ENCODE peak calls at places on chromosomes 12 and 14, in seven cellular contexts. One of them, this sample, is unnamed.

GRCh38 chr12:56931474-56931978 is 2.7 kb downstream of the SDR9C7 start:
- DNase-seq in fibroblast of pulmonary artery: peak
- DNase-seq in right atrium auricular region: no peak
- DNase-seq in RWPE1: no peak
- DNase-seq in Calu3: no peak
- DNase-seq in CD4-positive, alpha-beta T cell: no peak
- DNase-seq in A673: peak
- DNase-seq in this sample: no peak

GRCh38 chr14:49566714-49567113 is 19.5 kb downstream of the RPS29 start:
- DNase-seq in fibroblast of pulmonary artery: no peak
- DNase-seq in right atrium auricular region: no peak
- DNase-seq in RWPE1: no peak
- DNase-seq in Calu3: no peak
- DNase-seq in CD4-positive, alpha-beta T cell: no peak
- DNase-seq in A673: no peak
- DNase-seq in this sample: no peak

GRCh38 chr12:55728185-55728931 is 451 bp downstream of the CD63 start:
- DNase-seq in fibroblast of pulmonary artery: peak
- DNase-seq in right atrium auricular region: no peak
- DNase-seq in RWPE1: peak
- DNase-seq in Calu3: peak
- DNase-seq in CD4-positive, alpha-beta T cell: no peak
- DNase-seq in A673: peak
- DNase-seq in this sample: no peak

GRCh38 chr14:33702293-33702692 is 248.6 kb downstream of the EGLN3 start:
- DNase-seq in fibroblast of pulmonary artery: no peak
- DNase-seq in right atrium auricular region: no peak
- DNase-seq in RWPE1: no peak
- DNase-seq in Calu3: no peak
- DNase-seq in CD4-positive, alpha-beta T cell: no peak
- DNase-seq in A673: no peak
- DNase-seq in this sample: no peak

GRCh38 chr14:92160619-92161018 is 38.9 kb downstream of the CPSF2 start:
- DNase-seq in fibroblast of pulmonary artery: peak
- DNase-seq in right atrium auricular region: no peak
- DNase-seq in RWPE1: peak
- DNase-seq in Calu3: no peak
- DNase-seq in CD4-positive, alpha-beta T cell: no peak
- DNase-seq in A673: no peak
- DNase-seq in this sample: peak

GRCh38 chr12:87383705-87384104 is 645.5 kb downstream of the C12orf50 start:
- DNase-seq in fibroblast of pulmonary artery: peak
- DNase-seq in right atrium auricular region: no peak
- DNase-seq in RWPE1: peak
- DNase-seq in Calu3: no peak
- DNase-seq in CD4-positive, alpha-beta T cell: no peak
- DNase-seq in A673: peak
- DNase-seq in this sample: no peak

GRCh38 chr12:4579305-4580097 is 17.5 kb downstream of the DYRK4 start:
- DNase-seq in fibroblast of pulmonary artery: peak
- DNase-seq in right atrium auricular region: no peak
- DNase-seq in RWPE1: no peak
- DNase-seq in Calu3: peak
- DNase-seq in CD4-positive, alpha-beta T cell: no peak
- DNase-seq in A673: peak
- DNase-seq in this sample: no peak

GRCh38 chr14:68109132-68109531 is 289.6 kb downstream of the RAD51B start:
- DNase-seq in fibroblast of pulmonary artery: peak
- DNase-seq in right atrium auricular region: no peak
- DNase-seq in RWPE1: no peak
- DNase-seq in Calu3: no peak
- DNase-seq in CD4-positive, alpha-beta T cell: no peak
- DNase-seq in A673: peak
- DNase-seq in this sample: no peak

GRCh38 chr14:103026988-103027387 is 30.4 kb downstream of the CDC42BPB start:
- DNase-seq in fibroblast of pulmonary artery: no peak
- DNase-seq in right atrium auricular region: no peak
- DNase-seq in RWPE1: no peak
- DNase-seq in Calu3: no peak
- DNase-seq in CD4-positive, alpha-beta T cell: no peak
- DNase-seq in A673: no peak
- DNase-seq in this sample: no peak

GRCh38 chr12:80064951-80065350 is 34.4 kb upstream of the OTOGL start:
- DNase-seq in fibroblast of pulmonary artery: no peak
- DNase-seq in right atrium auricular region: no peak
- DNase-seq in RWPE1: no peak
- DNase-seq in Calu3: no peak
- DNase-seq in CD4-positive, alpha-beta T cell: no peak
- DNase-seq in A673: no peak
- DNase-seq in this sample: no peak

GRCh38 chr12:80064269-80064668 is 35.1 kb upstream of the OTOGL start:
- DNase-seq in fibroblast of pulmonary artery: peak
- DNase-seq in right atrium auricular region: no peak
- DNase-seq in RWPE1: no peak
- DNase-seq in Calu3: no peak
- DNase-seq in CD4-positive, alpha-beta T cell: no peak
- DNase-seq in A673: no peak
- DNase-seq in this sample: no peak

DNA sequence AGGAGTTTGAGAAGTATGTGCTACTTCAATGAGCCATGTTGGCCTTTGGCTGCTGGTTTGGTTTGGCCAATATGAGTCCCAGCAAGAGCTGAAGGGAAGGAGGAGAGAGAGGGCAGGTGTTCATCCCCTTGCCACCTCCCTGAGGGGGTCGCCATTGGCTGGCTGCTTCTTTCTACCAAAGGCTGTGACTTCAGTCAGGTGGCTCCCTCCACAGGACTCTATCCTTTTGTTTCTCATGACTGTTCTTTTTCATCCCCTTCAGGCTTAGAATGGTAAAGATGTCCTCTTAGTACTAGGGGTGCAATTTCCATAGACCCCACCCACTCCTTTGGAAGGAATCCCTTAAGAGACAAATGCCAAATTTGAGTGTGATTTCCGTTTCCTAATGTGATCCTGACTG is 31.2 kb upstream of the OTOGL start:
- DNase-seq in fibroblast of pulmonary artery: no peak
- DNase-seq in right atrium auricular region: no peak
- DNase-seq in RWPE1: no peak
- DNase-seq in Calu3: no peak
- DNase-seq in CD4-positive, alpha-beta T cell: no peak
- DNase-seq in A673: no peak
- DNase-seq in this sample: no peak
- TF ChIP-seq CTCF in fibroblast of pulmonary artery: no peak
- TF ChIP-seq CTCF in right atrium auricular region: no peak
- TF ChIP-seq CTCF in RWPE1: no peak
- TF ChIP-seq CTCF in Calu3: no peak
- TF ChIP-seq CTCF in CD4-positive, alpha-beta T cell: no peak
- TF ChIP-seq CTCF in A673: no peak
- TF ChIP-seq CTCF in this sample: no peak

GRCh38 chr14:100709956-100710284 is 16.8 kb upstream of the DLK1 start:
- DNase-seq in fibroblast of pulmonary artery: no peak
- DNase-seq in right atrium auricular region: no peak
- DNase-seq in RWPE1: no peak
- DNase-seq in Calu3: no peak
- DNase-seq in CD4-positive, alpha-beta T cell: no peak
- DNase-seq in A673: no peak
- DNase-seq in this sample: no peak

GRCh38 chr14:100708349-100709217 is 18.1 kb upstream of the DLK1 start:
- DNase-seq in fibroblast of pulmonary artery: peak
- DNase-seq in right atrium auricular region: no peak
- DNase-seq in RWPE1: peak
- DNase-seq in Calu3: peak
- DNase-seq in CD4-positive, alpha-beta T cell: no peak
- DNase-seq in A673: no peak
- DNase-seq in this sample: no peak

GRCh38 chr14:100711117-100711462 is 15.6 kb upstream of the DLK1 start:
- DNase-seq in fibroblast of pulmonary artery: no peak
- DNase-seq in right atrium auricular region: no peak
- DNase-seq in RWPE1: no peak
- DNase-seq in Calu3: no peak
- DNase-seq in CD4-positive, alpha-beta T cell: no peak
- DNase-seq in A673: no peak
- DNase-seq in this sample: no peak

GRCh38 chr14:100710391-100711116 is 16.1 kb upstream of the DLK1 start:
- DNase-seq in fibroblast of pulmonary artery: no peak
- DNase-seq in right atrium auricular region: no peak
- DNase-seq in RWPE1: no peak
- DNase-seq in Calu3: no peak
- DNase-seq in CD4-positive, alpha-beta T cell: no peak
- DNase-seq in A673: no peak
- DNase-seq in this sample: no peak

DNA sequence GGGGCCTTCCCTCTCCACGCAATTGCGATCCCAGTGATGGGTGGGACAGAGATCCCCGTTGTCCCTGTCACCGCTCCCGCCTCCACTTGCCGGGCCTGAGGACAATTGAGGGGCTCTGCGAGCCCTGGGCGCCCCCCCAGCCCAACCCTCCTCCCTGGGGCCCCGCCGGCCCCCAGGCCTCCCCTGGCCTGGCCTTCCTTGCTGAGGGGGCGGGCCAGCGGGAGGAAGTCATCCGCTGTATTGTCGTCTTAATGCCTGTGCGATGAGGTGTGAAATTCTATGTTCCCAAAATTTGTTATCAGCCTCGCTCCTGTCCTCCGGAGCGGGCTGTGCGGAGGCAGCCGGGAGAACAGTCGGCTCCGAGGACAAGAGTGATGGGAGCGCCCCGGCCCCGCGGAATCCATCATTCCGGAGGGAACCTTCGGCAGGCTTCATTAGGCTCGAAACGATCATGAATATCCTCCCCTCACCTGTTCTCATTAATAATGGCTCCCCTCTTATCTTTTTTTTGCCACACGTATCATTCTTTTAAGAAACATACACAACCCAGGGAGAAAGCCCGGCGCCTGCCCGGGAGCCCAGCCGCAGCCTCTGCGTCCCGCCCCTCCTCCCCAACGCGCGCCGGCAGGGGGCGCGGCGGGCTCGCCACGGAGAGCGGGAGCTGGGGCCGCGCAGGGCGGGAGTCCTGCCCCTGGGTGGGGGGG is 17.3 kb upstream of the DLK1 start:
- DNase-seq in fibroblast of pulmonary artery: peak
- DNase-seq in right atrium auricular region: no peak
- DNase-seq in RWPE1: no peak
- DNase-seq in Calu3: peak
- DNase-seq in CD4-positive, alpha-beta T cell: no peak
- DNase-seq in A673: no peak
- DNase-seq in this sample: no peak
- TF ChIP-seq CTCF in fibroblast of pulmonary artery: peak
- TF ChIP-seq CTCF in right atrium auricular region: peak
- TF ChIP-seq CTCF in RWPE1: no peak
- TF ChIP-seq CTCF in Calu3: peak
- TF ChIP-seq CTCF in CD4-positive, alpha-beta T cell: peak
- TF ChIP-seq CTCF in A673: peak
- TF ChIP-seq CTCF in this sample: peak

GRCh38 chr12:49566361-49566760 is 1.6 kb downstream of the MCRS1 start:
- DNase-seq in fibroblast of pulmonary artery: no peak
- DNase-seq in right atrium auricular region: no peak
- DNase-seq in RWPE1: no peak
- DNase-seq in Calu3: no peak
- DNase-seq in CD4-positive, alpha-beta T cell: no peak
- DNase-seq in A673: no peak
- DNase-seq in this sample: no peak

GRCh38 chr12:49565956-49566265 is 2.0 kb downstream of the MCRS1 start:
- DNase-seq in fibroblast of pulmonary artery: no peak
- DNase-seq in right atrium auricular region: no peak
- DNase-seq in RWPE1: no peak
- DNase-seq in Calu3: no peak
- DNase-seq in CD4-positive, alpha-beta T cell: no peak
- DNase-seq in A673: no peak
- DNase-seq in this sample: no peak

GRCh38 chr12:49565119-49565955 is 2.6 kb downstream of the MCRS1 start:
- DNase-seq in fibroblast of pulmonary artery: no peak
- DNase-seq in right atrium auricular region: no peak
- DNase-seq in RWPE1: no peak
- DNase-seq in Calu3: no peak
- DNase-seq in CD4-positive, alpha-beta T cell: no peak
- DNase-seq in A673: no peak
- DNase-seq in this sample: no peak

GRCh38 chr12:49562831-49563230 is 5.1 kb downstream of the MCRS1 start:
- DNase-seq in fibroblast of pulmonary artery: no peak
- DNase-seq in right atrium auricular region: no peak
- DNase-seq in RWPE1: no peak
- DNase-seq in Calu3: no peak
- DNase-seq in CD4-positive, alpha-beta T cell: no peak
- DNase-seq in A673: no peak
- DNase-seq in this sample: no peak

DNA sequence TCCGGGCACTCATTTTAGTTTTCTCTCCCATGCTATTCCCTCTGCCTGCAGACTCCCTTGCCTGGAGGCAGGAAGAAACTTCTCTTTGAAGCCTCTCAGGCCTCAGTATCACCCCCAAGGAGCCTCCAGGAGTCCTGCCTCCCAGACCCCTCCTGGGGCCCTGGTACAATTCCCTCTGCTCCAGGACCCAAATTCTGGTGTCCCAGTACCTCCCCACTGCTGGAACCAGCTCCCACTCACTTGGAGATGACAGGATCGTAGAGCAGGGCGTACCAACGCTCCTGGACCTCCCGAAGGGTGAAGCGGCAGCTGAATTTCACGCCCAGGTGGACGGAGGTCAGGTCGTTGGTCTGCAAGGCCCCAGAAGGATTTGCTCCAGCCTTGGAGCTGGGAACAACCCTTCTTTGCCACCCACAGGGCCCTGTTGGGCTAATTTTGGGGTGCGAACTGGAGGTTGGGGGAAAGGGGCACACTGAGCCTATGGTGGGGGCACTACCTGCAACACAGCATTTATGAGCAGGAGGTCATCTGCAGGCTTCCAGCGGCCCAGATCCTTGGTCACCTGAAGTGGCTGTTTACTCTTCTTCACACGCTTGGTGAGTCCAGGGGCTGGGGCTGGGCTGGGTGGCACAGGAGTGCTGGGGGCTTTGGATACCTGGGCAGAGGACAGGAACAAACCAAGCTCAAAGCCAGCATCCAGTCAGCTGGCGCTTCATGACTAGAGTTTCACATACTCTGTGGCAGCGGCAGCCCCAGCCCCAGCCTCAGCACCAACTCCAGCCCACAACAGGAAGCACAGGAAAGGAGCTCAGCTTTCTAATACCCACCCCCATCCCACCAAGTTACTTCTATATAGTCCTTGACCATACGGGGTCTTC is 3.5 kb downstream of the MCRS1 start:
- DNase-seq in fibroblast of pulmonary artery: no peak
- DNase-seq in right atrium auricular region: no peak
- DNase-seq in RWPE1: no peak
- DNase-seq in Calu3: no peak
- DNase-seq in CD4-positive, alpha-beta T cell: no peak
- DNase-seq in A673: no peak
- DNase-seq in this sample: no peak
- TF ChIP-seq CTCF in fibroblast of pulmonary artery: no peak
- TF ChIP-seq CTCF in right atrium auricular region: no peak
- TF ChIP-seq CTCF in RWPE1: no peak
- TF ChIP-seq CTCF in Calu3: no peak
- TF ChIP-seq CTCF in CD4-positive, alpha-beta T cell: no peak
- TF ChIP-seq CTCF in A673: no peak
- TF ChIP-seq CTCF in this sample: no peak

DNA sequence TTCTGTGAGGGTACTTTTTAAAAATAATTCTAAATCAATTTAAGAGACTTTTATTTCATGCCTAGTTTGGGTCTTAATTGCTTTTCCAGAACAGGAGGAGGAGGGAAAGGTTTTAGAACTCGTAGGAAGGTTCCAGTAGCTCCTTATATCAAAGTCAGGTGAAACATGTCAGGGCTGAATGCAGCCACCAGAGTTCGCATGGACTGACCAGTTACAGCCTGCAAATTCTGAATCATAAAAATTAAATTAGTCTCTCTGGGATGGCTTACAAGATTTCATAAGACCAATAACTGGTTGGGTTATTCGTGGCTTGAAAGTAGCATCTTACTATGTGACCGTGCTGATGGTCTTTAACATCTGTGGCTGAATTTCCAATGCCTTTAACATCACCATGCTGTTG is 410 bp downstream of the BDKRB1 start:
- DNase-seq in fibroblast of pulmonary artery: no peak
- DNase-seq in right atrium auricular region: no peak
- DNase-seq in RWPE1: peak
- DNase-seq in Calu3: no peak
- DNase-seq in CD4-positive, alpha-beta T cell: no peak
- DNase-seq in A673: no peak
- DNase-seq in this sample: no peak
- TF ChIP-seq CTCF in fibroblast of pulmonary artery: peak
- TF ChIP-seq CTCF in right atrium auricular region: no peak
- TF ChIP-seq CTCF in RWPE1: no peak
- TF ChIP-seq CTCF in Calu3: no peak
- TF ChIP-seq CTCF in CD4-positive, alpha-beta T cell: no peak
- TF ChIP-seq CTCF in A673: no peak
- TF ChIP-seq CTCF in this sample: no peak

This sample was measured in epithelial cell of proximal tubule.